ENCODE peak calls at places on chromosome 21, in seven cellular contexts. J, D, G, P, R, W and U are unnamed samples.

GRCh38 chr21:43306911-43307676 is 119.8 kb downstream of the SIK1 start:
- DNase-seq in W (peak), R (no peak), G (no peak), P (peak), D (no peak), J (peak), U (peak)

GRCh38 chr21:28230559-28230958 is 762.1 kb downstream of the LTN1 start:
- DNase-seq in J (no peak), P (no peak), G (peak), R (no peak), W (peak), D (no peak), U (no peak)

GRCh38 chr21:44444286-44444931 is 10.9 kb upstream of the LRRC3 start:
- DNase-seq in G (no peak), J (no peak), R (no peak), W (no peak), D (peak), P (no peak), U (peak)

GRCh38 chr21:44487831-44488230 is 32.5 kb downstream of the LRRC3 start:
- DNase-seq in J (no peak), D (peak), G (peak), R (no peak), W (peak), P (peak), U (peak)

GRCh38 chr21:34736116-34736870 is 67.5 kb downstream of the CLIC6 start:
- DNase-seq in G (no peak), J (no peak), P (no peak), W (peak), R (no peak), D (no peak), U (no peak)

GRCh38 chr21:26131554-26131953 is 39.0 kb downstream of the APP start:
- DNase-seq in P (no peak), G (no peak), R (no peak), D (no peak), J (no peak), W (no peak), U (no peak)

GRCh38 chr21:16468191-16468590 is 738.4 kb downstream of the USP25 start:
- DNase-seq in W (peak), P (no peak), R (no peak), J (no peak), D (no peak), G (no peak), U (no peak)

GRCh38 chr21:14554948-14555347 is 8.8 kb upstream of the SAMSN1 start:
- DNase-seq in W (no peak), J (no peak), P (no peak), G (no peak), R (no peak), D (no peak), U (no peak)

GRCh38 chr21:31343680-31344480 is at the start of gene TIAM1:
- DNase-seq in W (peak), R (no peak), D (no peak), P (peak), J (no peak), G (no peak), U (no peak)

GRCh38 chr21:40631201-40631600 is 215.8 kb downstream of the DSCAM start:
- DNase-seq in R (no peak), D (no peak), W (no peak), P (no peak), G (no peak), J (no peak), U (no peak)

GRCh38 chr21:18417361-18417760 is 13.8 kb upstream of the TMPRSS15 start:
- DNase-seq in W (no peak), R (no peak), J (no peak), G (no peak), P (no peak), D (no peak), U (no peak)

GRCh38 chr21:42041711-42042110 is 29.4 kb upstream of the UMODL1 start:
- DNase-seq in P (no peak), R (no peak), G (no peak), D (no peak), J (no peak), W (no peak), U (peak)

GRCh38 chr21:42439284-42440186 is 35.8 kb downstream of the UBASH3A start:
- DNase-seq in G (no peak), W (no peak), P (no peak), J (no peak), R (no peak), D (no peak), U (peak)

GRCh38 chr21:42319368-42319767 is 4.2 kb upstream of the TFF3 start:
- DNase-seq in P (no peak), J (no peak), R (no peak), W (no peak), G (no peak), D (no peak), U (peak)

GRCh38 chr21:41621523-41621922 is 113.6 kb upstream of the TMPRSS2 start:
- DNase-seq in W (no peak), P (no peak), J (no peak), R (no peak), G (no peak), D (no peak), U (no peak)

GRCh38 chr21:28091500-28091899 is 901.2 kb downstream of the LTN1 start:
- DNase-seq in G (no peak), W (no peak), D (no peak), J (no peak), P (no peak), R (no peak), U (no peak)

GRCh38 chr21:39082656-39083376 is 100.4 kb downstream of the PSMG1 start:
- DNase-seq in J (no peak), G (no peak), W (no peak), P (no peak), R (no peak), D (peak), U (no peak)

GRCh38 chr21:15138475-15138874 is 73.7 kb upstream of the NRIP1 start:
- DNase-seq in W (no peak), P (no peak), R (no peak), J (no peak), D (no peak), G (no peak), U (no peak)

GRCh38 chr21:43318841-43319781 is 107.8 kb downstream of the SIK1 start:
- DNase-seq in G (no peak), J (no peak), P (peak), W (peak), D (no peak), R (no peak), U (no peak)

GRCh38 chr21:44911384-44912157 is 9.1 kb downstream of the ITGB2 start:
- DNase-seq in R (peak), W (no peak), G (peak), D (no peak), J (peak), P (peak), U (peak)

GRCh38 chr21:35212393-35213127 is 163.5 kb upstream of the RUNX1 start:
- DNase-seq in R (no peak), G (peak), D (no peak), W (peak), J (no peak), P (no peak), U (no peak)

GRCh38 chr21:29056538-29057050 is 16.9 kb downstream of the CCT8 start:
- DNase-seq in J (no peak), W (no peak), R (no peak), G (no peak), P (no peak), D (no peak), U (no peak)

GRCh38 chr21:41823166-41823565 is 56.0 kb downstream of the PRDM15 start:
- DNase-seq in P (no peak), W (no peak), G (no peak), J (no peak), R (no peak), D (no peak), U (peak)

GRCh38 chr21:41109174-41109573 is 58.8 kb upstream of the BACE2 start:
- DNase-seq in G (no peak), D (no peak), P (no peak), W (no peak), J (no peak), R (no peak), U (no peak)

GRCh38 chr21:25342811-25343210 is 264.5 kb downstream of the MRPL39 start:
- DNase-seq in W (peak), G (no peak), D (no peak), P (no peak), J (no peak), R (no peak), U (no peak)

GRCh38 chr21:38950388-38951094 is 144.8 kb downstream of the ETS2 start:
- DNase-seq in W (peak), D (no peak), R (no peak), G (no peak), J (no peak), P (no peak), U (no peak)

GRCh38 chr21:42358937-42359336 is 7.4 kb downstream of the TFF1 start:
- DNase-seq in P (no peak), W (no peak), J (no peak), D (no peak), R (no peak), G (no peak), U (peak)

GRCh38 chr21:19122371-19122770 is 718.8 kb upstream of the TMPRSS15 start:
- DNase-seq in R (no peak), W (no peak), J (no peak), P (no peak), D (no peak), G (no peak), U (no peak)

DNA sequence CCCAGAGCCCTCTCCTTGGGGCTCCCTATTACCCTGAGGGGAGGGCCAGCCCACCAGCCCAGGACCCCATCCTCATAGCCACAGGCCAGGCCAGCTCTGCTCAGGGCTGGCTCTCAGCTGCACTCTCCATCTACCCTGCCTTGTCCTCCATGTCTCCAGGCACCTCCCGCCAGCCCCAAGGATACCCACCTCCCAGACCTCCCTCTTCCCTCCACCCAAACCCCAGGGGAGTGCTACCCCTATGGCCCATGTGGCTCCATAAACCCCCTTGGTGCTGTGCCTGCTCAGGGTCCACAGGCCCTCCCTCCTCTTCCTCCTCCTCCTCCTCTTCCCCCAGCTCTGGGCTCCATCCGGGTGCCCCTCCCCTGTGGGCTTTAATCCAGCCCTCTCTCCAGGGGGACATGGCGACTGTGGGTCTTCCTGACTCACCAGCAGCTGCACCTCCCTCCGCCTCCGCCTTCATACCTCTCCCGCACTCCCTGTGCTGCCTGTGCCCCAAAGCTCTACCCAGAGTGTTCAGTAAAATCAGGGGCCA is 9.1 kb downstream of the YBEY start:
- DNase-seq in W (peak), R (no peak), J (no peak), G (no peak), P (peak), D (no peak), U (no peak)
- TF ChIP-seq POLR2A in W (no peak), R (no peak), J (no peak), G (no peak), P (peak), D (no peak), U (no peak)

GRCh38 chr21:33588485-33589335 is at the start of gene DONSON:
- DNase-seq in G (peak), R (peak), J (peak), W (peak), D (peak), P (peak), U (peak)
- TF ChIP-seq POLR2A in G (peak), R (peak), J (no peak), W (peak), D (peak), P (peak), U (no peak)

GRCh38 chr21:37159053-37159776 is 86.2 kb downstream of the TTC3 start:
- DNase-seq in D (no peak), W (peak), P (no peak), R (peak), J (no peak), G (no peak), U (no peak)
- TF ChIP-seq POLR2A in D (no peak), W (no peak), P (no peak), R (no peak), J (no peak), G (no peak), U (no peak)

DNA sequence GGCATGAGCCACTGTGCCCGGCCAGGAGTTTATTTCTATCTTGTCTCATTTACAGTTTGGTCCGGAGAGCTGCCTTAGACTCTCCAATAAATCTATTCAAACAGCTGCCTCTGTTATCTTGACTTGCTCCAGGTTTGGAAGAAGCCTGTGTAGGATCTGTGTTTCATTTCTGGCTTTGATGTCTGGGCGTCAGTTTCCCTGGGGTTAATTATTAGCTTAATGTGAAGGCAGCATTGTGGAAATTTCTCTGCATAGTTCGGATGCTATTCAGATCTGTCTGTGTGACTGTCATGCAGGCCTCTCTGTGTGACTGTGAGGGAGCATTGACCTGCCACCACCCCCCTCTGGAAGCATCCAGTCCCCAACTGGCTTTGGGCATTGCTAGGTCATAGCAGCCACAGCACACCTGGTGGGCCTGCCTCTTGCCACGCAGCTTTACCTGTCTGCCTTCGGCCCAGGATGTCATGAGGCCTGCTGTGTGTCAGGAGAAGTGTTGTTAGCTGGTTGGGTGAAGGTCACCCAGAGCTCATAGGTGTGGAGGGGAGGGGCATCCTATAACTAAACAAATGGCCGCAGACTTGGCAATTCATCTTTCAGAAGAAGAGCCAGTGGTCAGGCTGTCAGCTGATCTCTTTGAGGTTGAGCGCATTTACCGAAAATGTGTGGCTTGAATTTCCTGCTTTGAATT is 9.8 kb downstream of the IFNGR2 start:
- DNase-seq in P (no peak), J (no peak), R (no peak), G (no peak), W (no peak), D (no peak), U (no peak)
- TF ChIP-seq POLR2A in P (no peak), J (no peak), R (peak), G (no peak), W (no peak), D (no peak), U (no peak)

DNA sequence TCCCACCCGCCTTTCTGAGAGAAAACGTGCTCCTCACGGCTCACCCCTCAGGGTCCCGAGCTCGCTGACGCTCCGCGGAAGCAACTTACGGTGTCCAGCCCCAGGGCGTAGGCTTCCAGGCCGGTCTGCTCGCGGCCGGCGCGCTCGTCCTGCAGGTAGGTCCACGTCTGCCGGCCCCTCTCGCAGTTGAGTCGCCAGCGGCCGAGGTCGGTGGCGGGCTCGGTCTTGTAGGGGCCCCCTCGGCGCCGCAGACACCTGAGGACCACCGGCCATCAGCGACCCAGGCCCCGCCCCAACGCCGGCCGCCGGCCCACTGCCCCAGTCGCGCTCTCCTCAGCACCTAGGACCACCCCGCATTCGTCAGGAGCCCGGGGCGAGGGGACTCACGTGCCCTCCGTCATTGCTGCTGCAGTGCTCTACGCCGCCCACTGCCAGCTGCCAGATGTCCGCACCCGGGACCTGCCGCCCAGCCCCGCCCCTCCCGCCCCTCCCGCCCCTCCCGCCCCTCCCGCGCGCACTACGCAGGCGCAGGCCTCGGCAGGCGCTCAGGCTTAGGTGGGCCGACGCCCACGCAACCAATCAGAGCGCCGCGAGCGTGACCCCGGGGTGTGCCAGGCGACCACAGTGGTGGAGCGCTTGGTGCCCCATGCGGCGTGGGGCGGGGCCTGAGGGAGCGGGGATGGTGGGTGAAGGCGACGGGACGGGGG is at the start of gene LSS:
- DNase-seq in G (peak), W (peak), J (peak), D (peak), R (peak), P (peak), U (peak)
- TF ChIP-seq POLR2A in G (no peak), W (peak), J (peak), D (peak), R (no peak), P (peak), U (no peak)

GRCh38 chr21:37563641-37564340 is 197.2 kb downstream of the DYRK1A start:
- DNase-seq in R (peak), J (peak), W (peak), P (peak), G (peak), D (peak), U (peak)
- TF ChIP-seq POLR2A in R (peak), J (peak), W (peak), P (peak), G (peak), D (peak), U (no peak)